ENCODE peak calls at places on chromosomes 3 and 15, in six cellular contexts. U is endodermal cell, D is body of pancreas, T is RWPE2, Q is right cardiac atrium, Y is ovary. W is an unnamed sample.

GRCh38 chr15:77482570-77482969 is 61.9 kb downstream of the HMG20A start:
- DNase-seq in U (no peak), D (no peak), T (no peak), Q (no peak), Y (no peak), W (no peak)

GRCh38 chr3:169964176-169964575 is 2.4 kb upstream of the SEC62 start:
- DNase-seq in U (no peak), D (no peak), T (no peak), Q (no peak), Y (no peak), W (no peak)

GRCh38 chr15:61584410-61584809 is 355.3 kb upstream of the RORA start:
- DNase-seq in U (no peak), D (no peak), T (no peak), Q (no peak), Y (no peak), W (no peak)

GRCh38 chr3:45972534-45973402 is 22.9 kb downstream of the FYCO1 start:
- DNase-seq in U (no peak), D (no peak), T (no peak), Q (no peak), Y (no peak), W (no peak)

GRCh38 chr3:158718490-158719170 is 13.6 kb downstream of the RARRES1 start:
- DNase-seq in U (no peak), D (no peak), T (peak; percentile 71), Q (no peak), Y (no peak), W (no peak)

GRCh38 chr3:13123266-13123665 is 50.0 kb upstream of the IQSEC1 start:
- DNase-seq in U (peak; percentile 31), D (no peak), T (peak; percentile 22), Q (no peak), Y (no peak), W (no peak)

GRCh38 chr15:71325461-71325860 is 210.2 kb downstream of the THSD4 start:
- DNase-seq in U (no peak), D (no peak), T (no peak), Q (no peak), Y (no peak), W (no peak)

GRCh38 chr15:99057697-99058420 is 47.0 kb upstream of the SYNM start:
- DNase-seq in U (no peak), D (no peak), T (no peak), Q (peak; percentile 61), Y (peak; percentile 40), W (no peak)

GRCh38 chr3:38459499-38460048 is 5.9 kb downstream of the ACVR2B start:
- DNase-seq in U (no peak), D (no peak), T (no peak), Q (no peak), Y (no peak), W (no peak)

GRCh38 chr3:186617038-186617934 is 4.4 kb downstream of the AHSG start:
- DNase-seq in U (peak; percentile 91), D (peak; percentile 95), T (peak; percentile 96), Q (peak; percentile 92), Y (peak; percentile 69), W (peak; percentile 89)
- H3K27ac ChIP-seq in U (no peak overlapping the region), D (no peak overlapping the region), T (peak overlapping the region; percentile 54), Q (no peak overlapping the region), Y (no peak overlapping the region), W (no peak overlapping the region)

GRCh38 chr3:11536936-11537612 is 106.6 kb downstream of the VGLL4 start:
- DNase-seq in U (no peak), D (no peak), T (no peak), Q (no peak), Y (no peak), W (no peak)
- H3K27ac ChIP-seq in U (no peak overlapping the region), D (no peak overlapping the region), T (no peak overlapping the region), Q (no peak overlapping the region), Y (no peak overlapping the region), W (no peak overlapping the region)

GRCh38 chr15:96338772-96339661 is 8.5 kb downstream of the NR2F2 start:
- DNase-seq in U (peak; percentile 47), D (no peak), T (no peak), Q (no peak), Y (no peak), W (no peak)

GRCh38 chr15:96339662-96340347 is 9.3 kb downstream of the NR2F2 start:
- DNase-seq in U (no peak), D (no peak), T (no peak), Q (no peak), Y (no peak), W (no peak)

GRCh38 chr15:96341465-96342142 is 11.1 kb downstream of the NR2F2 start:
- DNase-seq in U (peak; percentile 80), D (no peak), T (peak; percentile 69), Q (peak; percentile 63), Y (peak; percentile 54), W (no peak)

GRCh38 chr15:96340611-96341464 is 10.3 kb downstream of the NR2F2 start:
- DNase-seq in U (peak; percentile 89), D (no peak), T (peak; percentile 76), Q (peak; percentile 84), Y (peak; percentile 69), W (no peak)

GRCh38 chr15:96340348-96340610 is 9.8 kb downstream of the NR2F2 start:
- DNase-seq in U (no peak), D (no peak), T (no peak), Q (no peak), Y (no peak), W (no peak)
- H3K27ac ChIP-seq in U (peak overlapping the region; percentile 92), D (peak overlapping the region; percentile 94), T (peak overlapping the region; percentile 88), Q (peak overlapping the region; percentile 100), Y (peak overlapping the region; percentile 98), W (no peak overlapping the region)

GRCh38 chr3:187464682-187465081 is 96.5 kb downstream of the RTP4 start:
- DNase-seq in U (no peak), D (no peak), T (no peak), Q (no peak), Y (no peak), W (no peak)
- H3K27ac ChIP-seq in U (no peak overlapping the region), D (no peak overlapping the region), T (no peak overlapping the region), Q (no peak overlapping the region), Y (no peak overlapping the region), W (no peak overlapping the region)

DNA sequence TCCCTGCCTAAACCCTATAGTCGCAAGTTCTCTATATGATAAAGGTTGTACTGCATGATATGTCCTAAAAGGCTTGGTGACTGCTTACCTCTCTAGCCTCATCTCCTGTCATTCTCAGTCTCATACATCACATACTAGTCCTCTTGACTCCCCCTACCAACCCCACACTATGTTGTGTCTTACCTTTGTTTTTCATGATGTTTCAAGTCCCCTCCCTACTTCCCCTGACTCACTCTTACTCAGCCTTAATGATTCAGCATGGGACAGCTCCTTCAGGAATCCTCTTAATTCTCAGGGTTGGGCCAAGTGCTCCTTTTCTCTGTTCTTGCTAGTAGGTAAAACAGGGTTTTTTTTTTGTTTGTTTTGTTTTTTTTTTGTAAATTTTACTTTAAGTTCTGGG is 49.6 kb downstream of the SLMAP start:
- DNase-seq in U (peak; percentile 56), D (no peak), T (no peak), Q (no peak), Y (no peak), W (no peak)
- H3K27ac ChIP-seq in U (no peak overlapping the region), D (no peak overlapping the region), T (peak overlapping the region; percentile 86), Q (no peak overlapping the region), Y (no peak overlapping the region), W (no peak overlapping the region)

GRCh38 chr15:90149609-90150340 is 47.5 kb upstream of the IDH2 start:
- DNase-seq in U (no peak), D (no peak), T (no peak), Q (no peak), Y (no peak), W (no peak)
- H3K27ac ChIP-seq in U (no peak overlapping the region), D (peak overlapping the region; percentile 86), T (no peak overlapping the region), Q (no peak overlapping the region), Y (no peak overlapping the region), W (peak overlapping the region; percentile 54)

GRCh38 chr3:8813411-8813810 is 44.0 kb upstream of the OXTR start:
- DNase-seq in U (no peak), D (no peak), T (no peak), Q (no peak), Y (no peak), W (no peak)
- H3K27ac ChIP-seq in U (no peak overlapping the region), D (no peak overlapping the region), T (no peak overlapping the region), Q (no peak overlapping the region), Y (no peak overlapping the region), W (no peak overlapping the region)

GRCh38 chr3:182794455-182794773 is 1.1 kb downstream of the ATP11B start:
- DNase-seq in U (no peak), D (no peak), T (no peak), Q (no peak), Y (no peak), W (no peak)
- H3K27ac ChIP-seq in U (no peak overlapping the region), D (peak overlapping the region; percentile 96), T (peak overlapping the region; percentile 66), Q (peak overlapping the region; percentile 83), Y (no peak overlapping the region), W (peak overlapping the region; percentile 92)

GRCh38 chr3:30538787-30539186 is 67.6 kb upstream of the TGFBR2 start:
- DNase-seq in U (no peak), D (no peak), T (no peak), Q (no peak), Y (no peak), W (no peak)
- H3K27ac ChIP-seq in U (no peak overlapping the region), D (peak overlapping the region; percentile 60), T (peak overlapping the region; percentile 97), Q (no peak overlapping the region), Y (no peak overlapping the region), W (no peak overlapping the region)

W was measured in CD8-positive, alpha-beta memory T cell.